ENCODE peak calls at places on chromosomes 5 and 9, in four cellular contexts. M, S, T and G are unnamed samples.

GRCh38 chr9:124771867-124772621 is 933 bp upstream of the NR6A1 start:
- DNase-seq in S (peak; percentile 39), T (no peak), M (peak; percentile 68), G (peak; percentile 82)

GRCh38 chr5:153490124-153491085 is at the start of gene GRIA1:
- DNase-seq in S (no peak), M (no peak), T (no peak), G (no peak)

GRCh38 chr9:87342743-87343142 is 154.9 kb upstream of the DAPK1 start:
- DNase-seq in M (peak; percentile 38), S (no peak), T (no peak), G (peak; percentile 62)

GRCh38 chr9:113620377-113621161 is 157.0 kb downstream of the RGS3 start:
- DNase-seq in T (no peak), M (peak; percentile 62), S (peak; percentile 60), G (peak; percentile 66)

GRCh38 chr5:54997081-54997480 is 11.7 kb upstream of the ESM1 start:
- DNase-seq in T (no peak), M (no peak), S (no peak), G (no peak)

GRCh38 chr9:137534256-137535119 is 15.7 kb downstream of the PNPLA7 start:
- DNase-seq in T (no peak), S (no peak), M (no peak), G (no peak)

GRCh38 chr9:136171009-136171800 is 33.7 kb downstream of the LHX3 start:
- DNase-seq in T (no peak), S (no peak), M (no peak), G (peak; percentile 13)

GRCh38 chr5:139660916-139661814 is 13.0 kb downstream of the CXXC5 start:
- DNase-seq in S (peak; percentile 80), M (peak; percentile 82), T (no peak), G (peak; percentile 90)

GRCh38 chr9:111037744-111038335 is 430 bp downstream of the LPAR1 start:
- DNase-seq in M (peak; percentile 21), T (no peak), S (no peak), G (peak; percentile 55)